ENCODE peak calls at places on chromosome 12, in four cellular contexts. K is GM23338, M is Peyer's patch, P is endothelial cell. F is an unnamed sample.

GRCh38 chr12:98198261-98198982 is 317.0 kb upstream of the TMPO start:
- DNase-seq in K (peak; percentile 30), M (no peak), P (no peak), F (no peak)

GRCh38 chr12:54993181-54993835 is 8.7 kb upstream of the TESPA1 start:
- DNase-seq in M (peak; percentile 78), P (peak; percentile 44), K (peak; percentile 82), F (peak; percentile 64)

GRCh38 chr12:95608252-95609033 is 57.2 kb upstream of the USP44 start:
- DNase-seq in M (peak; percentile 51), P (no peak), K (peak; percentile 67), F (no peak)

GRCh38 chr12:67026847-67027246 is 242.3 kb upstream of the CAND1 start:
- DNase-seq in K (peak; percentile 11), P (no peak), M (no peak), F (no peak)

GRCh38 chr12:110370732-110371141 is 32.8 kb downstream of the ANAPC7 start:
- DNase-seq in P (no peak), M (peak; percentile 45), K (no peak), F (no peak)

GRCh38 chr12:44875417-44875953 is 630 bp downstream of the NELL2 start:
- DNase-seq in M (no peak), K (peak; percentile 68), P (peak; percentile 14), F (peak; percentile 22)

GRCh38 chr12:13000935-13001724 is 1.1 kb upstream of the HEBP1 start:
- DNase-seq in P (peak; percentile 59), M (peak; percentile 75), K (peak; percentile 79), F (peak; percentile 77)

GRCh38 chr12:107512391-107512790 is 173.2 kb upstream of the PWP1 start:
- DNase-seq in M (no peak), K (no peak), P (no peak), F (no peak)

GRCh38 chr12:20030847-20031246 is 337.5 kb upstream of the PDE3A start:
- DNase-seq in K (peak; percentile 18), P (no peak), M (no peak), F (no peak)

DNA sequence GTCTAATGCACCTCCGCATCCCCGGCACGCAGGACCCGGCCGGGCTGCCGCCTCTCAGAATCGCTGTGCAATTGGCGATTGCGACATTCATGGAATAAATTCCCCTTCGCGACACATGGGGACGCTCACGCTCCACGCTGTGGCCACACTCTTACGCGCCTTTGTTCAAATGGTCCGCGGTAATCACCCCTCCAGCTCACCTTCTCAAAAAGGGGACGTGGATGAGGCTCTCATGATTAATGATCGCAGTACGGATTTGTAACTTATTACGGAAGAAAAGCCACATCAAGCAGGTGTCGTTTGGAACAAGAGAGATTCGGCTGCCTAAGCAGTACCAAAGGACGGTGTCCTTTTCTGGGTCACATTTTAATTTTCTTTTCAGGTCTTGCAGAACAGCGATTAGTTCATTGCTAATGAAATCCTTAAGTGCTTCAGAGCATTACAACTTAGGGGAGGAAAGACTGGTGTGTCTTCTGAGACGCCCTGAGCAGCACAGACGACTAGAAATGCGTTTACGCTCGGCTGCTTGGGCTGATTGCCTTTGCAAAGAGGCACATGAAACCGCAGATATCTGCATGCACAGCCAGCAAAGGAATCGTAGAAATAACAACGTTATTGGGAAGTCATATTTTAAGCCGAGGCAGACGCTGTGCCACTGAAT is 37.3 kb upstream of the ADGRD1 start:
- DNase-seq in M (peak; percentile 62), P (peak; percentile 62), K (peak; percentile 85), F (peak; percentile 70)
- TF ChIP-seq CTCF in M (peak; percentile 70), P (peak; percentile 79), K (peak; percentile 91), F (peak; percentile 85)

GRCh38 chr12:118189761-118190181 is 53.8 kb downstream of the PEBP1 start:
- DNase-seq in P (peak; percentile 11), K (peak; percentile 72), M (no peak), F (no peak)
- TF ChIP-seq CTCF in P (no peak), K (no peak), M (no peak), F (no peak)

GRCh38 chr12:102885043-102885932 is 31.8 kb downstream of the PAH start:
- DNase-seq in K (no peak), M (no peak), P (no peak), F (no peak)

GRCh38 chr12:102879144-102879763 is 37.8 kb downstream of the PAH start:
- DNase-seq in K (peak; percentile 90), M (no peak), P (peak; percentile 18), F (peak; percentile 57)

GRCh38 chr12:102888511-102888910 is 28.5 kb downstream of the PAH start:
- DNase-seq in M (no peak), K (no peak), P (no peak), F (no peak)

GRCh38 chr12:102880783-102881182 is 36.3 kb downstream of the PAH start:
- DNase-seq in K (no peak), P (no peak), M (no peak), F (no peak)

GRCh38 chr12:102883204-102883799 is 33.7 kb downstream of the PAH start:
- DNase-seq in M (peak; percentile 74), K (peak; percentile 75), P (peak; percentile 80), F (peak; percentile 57)
- TF ChIP-seq CTCF in M (peak; percentile 72), K (peak; percentile 95), P (peak; percentile 68), F (peak; percentile 87)

DNA sequence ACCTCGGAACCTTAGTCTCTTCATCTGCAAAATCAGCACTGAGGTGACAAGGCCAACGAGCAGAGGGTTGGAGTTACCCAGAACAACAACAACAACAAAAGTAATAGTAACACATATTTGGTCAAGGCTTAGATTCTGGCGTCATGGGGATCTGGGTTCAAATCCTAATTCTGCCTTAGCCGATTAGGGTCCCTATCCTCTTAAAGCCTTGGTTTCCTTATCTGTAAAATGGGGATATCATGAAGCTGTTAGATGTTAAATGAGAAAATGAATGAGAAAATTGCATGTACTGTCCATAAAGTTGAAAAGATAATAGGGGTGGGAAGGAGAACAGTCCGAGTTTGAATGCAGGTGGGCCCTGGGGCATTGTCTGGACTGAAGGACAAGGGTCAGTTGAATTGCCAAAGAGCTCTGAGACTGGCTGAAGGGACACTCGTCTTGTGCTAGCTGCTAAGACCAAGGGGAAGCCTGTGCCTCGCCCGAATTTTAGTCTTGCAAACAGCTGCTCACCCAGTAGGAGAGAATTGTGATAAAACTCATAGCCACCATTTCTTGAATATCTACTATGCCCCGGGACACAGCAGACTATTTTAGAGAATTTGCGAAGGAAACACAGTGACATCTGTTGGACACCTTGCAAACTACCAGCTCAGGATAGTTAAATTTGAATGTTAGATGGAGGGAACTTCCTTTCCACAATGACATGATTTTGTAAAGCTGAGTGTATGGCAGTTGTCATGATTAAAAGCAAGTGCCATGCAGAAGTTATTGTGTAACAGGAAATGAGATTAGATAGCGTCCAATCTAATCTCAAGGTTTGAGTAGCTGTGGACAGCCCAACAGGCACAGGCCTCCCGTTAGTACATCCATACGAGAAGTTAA is 6.8 kb upstream of the HNF1A start:
- DNase-seq in K (peak; percentile 78), M (no peak), P (no peak), F (peak; percentile 82)
- TF ChIP-seq CTCF in K (peak; percentile 87), M (peak; percentile 68), P (peak; percentile 56), F (peak; percentile 59)

DNA sequence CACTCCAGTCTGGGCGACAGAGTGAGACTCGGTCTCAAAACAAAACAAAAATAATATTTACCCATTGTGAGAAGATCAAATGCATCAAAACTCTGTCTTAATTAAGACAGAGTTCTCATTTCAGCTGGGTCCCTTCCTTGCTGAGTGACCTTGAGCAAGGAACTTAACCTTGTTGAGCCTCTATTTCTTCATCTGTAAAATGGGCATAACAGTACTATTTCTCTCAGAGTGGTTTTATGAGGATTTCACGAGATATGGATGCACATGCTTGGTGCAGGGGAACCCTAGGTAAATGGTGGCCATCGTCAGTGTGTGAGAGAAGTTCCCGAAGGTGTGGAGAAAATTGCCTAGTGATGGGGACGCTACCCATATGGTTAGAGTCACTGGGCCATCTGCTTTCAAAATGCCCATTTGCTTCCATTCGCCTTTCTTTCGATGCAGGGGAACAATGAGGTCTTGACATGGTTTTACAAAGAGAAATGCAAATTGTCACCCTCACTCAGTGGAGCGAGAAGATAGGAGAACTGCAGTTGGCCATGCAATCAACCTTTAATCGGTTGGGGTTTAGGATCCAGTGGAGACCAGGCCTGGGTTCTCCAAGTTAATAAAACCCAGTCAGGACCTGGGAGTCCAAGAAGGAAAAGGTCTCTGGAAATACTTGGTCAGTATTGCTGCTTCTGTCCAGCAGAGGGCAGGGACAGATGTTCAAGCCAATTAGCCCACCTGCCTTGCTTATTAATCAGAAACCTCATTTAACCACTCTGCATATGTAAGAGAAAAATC is 37.1 kb downstream of the CFAP251 start:
- DNase-seq in M (no peak), P (no peak), K (peak; percentile 56), F (no peak)
- TF ChIP-seq CTCF in M (peak; percentile 26), P (peak; percentile 58), K (peak; percentile 69), F (peak; percentile 5)

GRCh38 chr12:16474801-16475200 is 127.4 kb downstream of the MGST1 start:
- DNase-seq in P (no peak), K (no peak), M (no peak), F (no peak)

GRCh38 chr12:16475521-16475920 is 128.1 kb downstream of the MGST1 start:
- DNase-seq in M (no peak), P (no peak), K (no peak), F (no peak)

DNA sequence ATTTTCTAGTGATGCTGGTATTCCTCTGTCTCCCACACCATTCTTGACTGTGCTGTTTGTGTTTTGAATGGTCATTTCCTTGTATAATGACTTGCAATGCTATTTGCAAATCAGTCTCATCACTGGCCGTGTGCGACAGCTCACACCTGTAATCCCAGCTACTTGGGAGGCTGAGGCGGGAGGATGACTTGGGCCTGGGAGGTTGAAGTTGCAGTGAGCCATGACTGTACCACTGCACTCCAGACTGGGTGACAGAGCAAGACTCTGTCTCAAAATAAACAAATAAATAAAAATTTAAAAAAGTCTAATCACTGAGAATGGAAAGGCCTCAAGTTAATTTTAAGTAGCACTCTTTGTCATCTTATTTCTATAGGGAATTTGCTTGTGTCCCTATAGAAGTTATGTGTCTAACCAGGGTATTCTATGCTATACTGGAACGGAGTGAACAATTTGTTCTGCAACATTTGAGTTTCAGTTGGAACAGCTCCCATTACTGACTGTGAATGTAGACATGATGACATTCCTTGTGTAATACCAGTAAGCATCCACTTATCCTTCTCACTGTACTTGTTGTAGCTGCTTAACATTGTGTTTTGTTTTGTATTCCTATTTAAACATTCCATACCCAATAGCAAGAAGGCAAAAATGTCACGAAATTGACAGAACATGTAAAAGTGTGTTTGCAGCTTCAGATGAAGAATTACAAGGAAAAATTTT is 126.3 kb downstream of the MGST1 start:
- DNase-seq in K (no peak), P (no peak), M (no peak), F (no peak)
- TF ChIP-seq CTCF in K (no peak), P (no peak), M (no peak), F (no peak)

DNA sequence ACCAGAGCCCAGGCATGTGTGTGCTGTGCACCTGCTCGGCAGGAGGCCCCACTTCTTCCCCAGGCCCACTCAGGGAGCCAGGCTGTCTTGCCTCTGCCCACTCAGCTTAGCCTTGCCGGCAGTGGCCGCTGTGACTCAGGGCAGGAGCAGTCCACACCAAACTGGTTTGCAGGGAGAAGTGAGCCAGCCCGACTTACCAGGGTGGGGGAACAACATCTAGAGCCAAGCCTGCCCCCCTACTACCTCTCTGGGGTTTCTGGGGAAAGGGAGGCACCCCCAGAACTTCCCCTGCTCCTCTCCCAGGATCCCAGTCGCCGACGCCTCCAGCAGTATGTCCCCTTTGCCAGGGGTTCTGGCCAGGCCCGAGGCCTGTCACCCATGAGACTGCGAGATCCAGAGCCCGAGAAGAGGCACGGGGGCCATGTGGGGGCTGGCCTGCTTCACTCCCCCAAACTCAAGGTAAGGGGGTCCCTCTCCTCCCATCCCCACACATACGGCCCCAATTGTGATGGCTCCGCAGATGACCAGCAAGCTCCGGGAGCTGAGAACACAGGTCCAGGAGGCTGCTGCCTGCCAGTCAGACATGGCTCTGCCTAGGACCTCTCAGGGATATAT is 3.0 kb downstream of the PLEKHG6 start:
- DNase-seq in M (no peak), P (no peak), K (no peak), F (no peak)
- TF ChIP-seq CTCF in M (no peak), P (no peak), K (no peak), F (no peak)